ENCODE peak calls at places on chromosomes 3 and 15, in six cellular contexts. U is Right ventricle myocardium superior, H is amniotic epithelial cell, S is neural crest cell, L is ACHN, G is heart right ventricle. K is an unnamed sample.

GRCh38 chr3:184523825-184524615 is 37.6 kb upstream of the EPHB3 start:
- DNase-seq in H (peak; percentile 51), G (no peak), S (no peak), L (peak; percentile 30), U (no peak), K (peak; percentile 55)

GRCh38 chr15:70447927-70448698 is 315.2 kb downstream of the UACA start:
- DNase-seq in U (peak; percentile 66), L (no peak), S (no peak), G (peak; percentile 45), H (no peak), K (peak; percentile 28)

GRCh38 chr3:46469680-46470357 is 5.1 kb upstream of the LTF start:
- DNase-seq in H (no peak), U (no peak), S (no peak), G (no peak), L (no peak), K (no peak)

GRCh38 chr3:8723612-8724011 is 10.0 kb upstream of the CAV3 start:
- DNase-seq in S (no peak), L (no peak), H (no peak), U (no peak), G (no peak), K (no peak)

GRCh38 chr15:90482124-90483011 is 47.4 kb upstream of the CRTC3 start:
- DNase-seq in H (peak; percentile 56), S (peak; percentile 39), G (no peak), L (peak; percentile 33), U (no peak), K (peak; percentile 79)

GRCh38 chr3:49655731-49656285 is 18.3 kb upstream of the APEH start:
- DNase-seq in L (no peak), H (no peak), S (no peak), G (no peak), U (no peak), K (no peak)

GRCh38 chr3:107994954-107995715 is 95.7 kb downstream of the CD47 start:
- DNase-seq in L (no peak), G (no peak), H (no peak), U (no peak), S (no peak), K (no peak)

GRCh38 chr3:58793052-58793451 is 126.5 kb upstream of the FAM3D start:
- DNase-seq in L (no peak), G (no peak), U (no peak), H (peak; percentile 36), S (no peak), K (no peak)

GRCh38 chr3:63912768-63913588 is 795 bp upstream of the SCAANT1 start:
- DNase-seq in U (peak; percentile 57), L (peak; percentile 45), G (peak; percentile 42), S (no peak), H (peak; percentile 45), K (peak; percentile 22)

GRCh38 chr3:34696831-34697230 is 898.4 kb downstream of the PDCD6IP start:
- DNase-seq in U (no peak), L (no peak), S (no peak), G (no peak), H (no peak), K (no peak)

GRCh38 chr3:104868291-104868690 is 498.4 kb upstream of the ALCAM start:
- DNase-seq in L (no peak), S (no peak), G (no peak), U (no peak), H (no peak), K (no peak)

GRCh38 chr15:58545307-58546065 is 113.7 kb downstream of the LIPC start:
- DNase-seq in H (peak; percentile 52), S (no peak), L (no peak), G (no peak), U (no peak), K (no peak)

GRCh38 chr3:20930034-20930433 is 744.0 kb upstream of the SGO1 start:
- DNase-seq in L (peak; percentile 20), H (peak; percentile 16), U (no peak), G (no peak), S (peak; percentile 3), K (peak; percentile 29)

GRCh38 chr3:156217674-156218352 is 97.4 kb downstream of the KCNAB1 start:
- DNase-seq in U (no peak), G (no peak), L (no peak), S (no peak), H (peak; percentile 62), K (no peak)

GRCh38 chr15:56783156-56783856 is 50.0 kb upstream of the ZNF280D start:
- DNase-seq in S (no peak), U (no peak), G (no peak), L (no peak), H (no peak), K (no peak)

GRCh38 chr15:62734706-62735105 is 307.8 kb upstream of the TPM1 start:
- DNase-seq in U (no peak), H (no peak), L (no peak), S (no peak), G (no peak), K (no peak)

GRCh38 chr15:101058735-101059134 is 139.6 kb downstream of the LRRK1 start:
- DNase-seq in G (no peak), U (no peak), L (no peak), H (no peak), S (peak; percentile 0), K (no peak)

GRCh38 chr3:196440041-196440537 is 7.9 kb upstream of the UBXN7 start:
- DNase-seq in G (peak; percentile 19), L (no peak), U (peak; percentile 67), H (no peak), S (no peak), K (no peak)

GRCh38 chr15:88905576-88905975 is 7.6 kb downstream of the MFGE8 start:
- DNase-seq in U (peak; percentile 30), H (no peak), G (no peak), L (no peak), S (no peak), K (no peak)

GRCh38 chr15:63198752-63199250 is 9.4 kb downstream of the RAB8B start:
- DNase-seq in L (no peak), G (no peak), U (no peak), S (no peak), H (peak; percentile 93), K (peak; percentile 82)

GRCh38 chr3:69541823-69542264 is 156.0 kb upstream of the FRMD4B start:
- DNase-seq in L (no peak), G (peak; percentile 36), S (peak; percentile 25), H (no peak), U (peak; percentile 63), K (peak; percentile 6)

GRCh38 chr3:102124301-102125158 is 275.2 kb downstream of the NFKBIZ start:
- DNase-seq in U (no peak), H (peak; percentile 75), L (no peak), S (no peak), G (no peak), K (peak; percentile 74)